ENCODE peak calls at places on chromosomes 2 and 18, in six cellular contexts. S is H1, X is K562, A is GM12891, Q is HepG2, K is GM12878. C is an unnamed sample.

GRCh38 chr2:161990741-161991140 is 83.3 kb downstream of the DPP4 start:
- DNase-seq in S (no peak), Q (peak; percentile 62), K (no peak), X (no peak), A (no peak), C (no peak)

GRCh38 chr2:128076461-128077106 is 14.4 kb upstream of the UGGT1 start:
- DNase-seq in X (peak; percentile 49), S (no peak), K (no peak), A (no peak), Q (no peak), C (no peak)

GRCh38 chr2:128316777-128317185 is 1.9 kb downstream of the HS6ST1 start:
- DNase-seq in X (no peak), S (no peak), Q (no peak), A (peak; percentile 18), K (no peak), C (peak; percentile 14)

GRCh38 chr18:7824970-7825369 is 257.9 kb downstream of the PTPRM start:
- DNase-seq in A (no peak), X (no peak), S (no peak), Q (no peak), K (no peak), C (no peak)

GRCh38 chr18:2984703-2985261 is 28.2 kb downstream of the LPIN2 start:
- DNase-seq in K (no peak), X (no peak), S (no peak), Q (peak; percentile 96), A (no peak), C (no peak)

GRCh38 chr2:167183916-167184315 is 295.6 kb downstream of the XIRP2 start:
- DNase-seq in S (no peak), X (no peak), Q (no peak), A (no peak), K (no peak), C (no peak)

GRCh38 chr2:230627806-230628724 is 84.6 kb upstream of the CAB39 start:
- DNase-seq in S (no peak), A (no peak), Q (peak; percentile 44), X (no peak), K (no peak), C (no peak)

GRCh38 chr2:8345200-8345599 is 336.7 kb upstream of the ID2 start:
- DNase-seq in A (no peak), X (no peak), K (no peak), Q (no peak), S (peak; percentile 11), C (no peak)

GRCh38 chr2:159818940-159819339 is 20.9 kb upstream of the CD302 start:
- DNase-seq in S (no peak), Q (no peak), X (no peak), K (no peak), A (no peak), C (no peak)

GRCh38 chr2:60453896-60454295 is 99.6 kb downstream of the BCL11A start:
- DNase-seq in A (no peak), Q (peak; percentile 10), K (no peak), X (no peak), S (no peak), C (no peak)

GRCh38 chr2:162298669-162299335 is 19.7 kb downstream of the IFIH1 start:
- DNase-seq in X (no peak), A (no peak), K (no peak), S (no peak), Q (no peak), C (no peak)

GRCh38 chr2:16218651-16219050 is 278.3 kb downstream of the MYCN start:
- DNase-seq in Q (peak; percentile 33), S (peak; percentile 63), X (peak; percentile 17), A (no peak), K (no peak), C (no peak)

GRCh38 chr2:189581354-189582139 is 961 bp upstream of the SLC40A1 start:
- DNase-seq in Q (peak; percentile 62), S (no peak), A (no peak), K (no peak), X (peak; percentile 78), C (peak; percentile 5)

DNA sequence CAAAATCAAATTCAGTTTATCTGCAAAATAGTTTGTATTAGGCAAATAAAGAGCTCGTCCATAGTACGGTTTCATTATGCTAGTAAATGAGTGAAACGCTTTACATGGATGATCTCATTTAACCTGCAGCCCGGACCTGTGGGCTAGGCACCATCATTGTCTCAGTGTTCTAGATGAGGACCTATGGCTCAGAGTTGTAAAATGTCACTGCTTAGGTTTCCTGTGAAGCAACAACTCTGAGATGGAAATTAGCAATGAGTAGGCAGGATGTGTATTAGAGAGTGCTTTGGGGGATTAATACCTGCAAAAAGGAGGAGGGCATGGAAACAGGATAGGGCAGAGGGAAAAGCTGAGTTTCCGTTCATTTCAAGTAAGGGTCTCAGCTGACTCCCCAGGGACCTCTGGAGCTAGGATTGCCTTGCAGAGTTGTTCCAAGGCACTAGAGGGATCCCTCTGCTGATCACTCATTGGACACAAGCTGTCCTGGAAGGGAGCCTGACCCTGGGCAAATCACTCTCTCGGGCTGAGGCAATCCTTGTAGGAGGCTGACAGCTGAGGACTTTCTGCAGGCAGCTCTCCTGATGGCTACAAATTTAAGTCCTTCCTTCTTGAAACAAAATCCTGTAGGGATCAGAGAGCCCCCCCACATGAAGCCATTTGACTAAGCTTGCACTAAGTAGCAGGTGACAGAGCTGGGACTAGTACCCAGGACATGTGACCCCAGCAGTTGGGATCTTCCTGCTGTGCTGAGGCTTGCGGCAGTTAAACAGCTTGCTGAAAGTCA is 58.8 kb upstream of the SIX2 start:
- DNase-seq in A (no peak), X (no peak), Q (no peak), K (no peak), S (no peak), C (no peak)
- TF ChIP-seq POLR2AphosphoS5 in A (no peak), X (no peak), Q (no peak), K (no peak), S (no peak), C (no peak)

DNA sequence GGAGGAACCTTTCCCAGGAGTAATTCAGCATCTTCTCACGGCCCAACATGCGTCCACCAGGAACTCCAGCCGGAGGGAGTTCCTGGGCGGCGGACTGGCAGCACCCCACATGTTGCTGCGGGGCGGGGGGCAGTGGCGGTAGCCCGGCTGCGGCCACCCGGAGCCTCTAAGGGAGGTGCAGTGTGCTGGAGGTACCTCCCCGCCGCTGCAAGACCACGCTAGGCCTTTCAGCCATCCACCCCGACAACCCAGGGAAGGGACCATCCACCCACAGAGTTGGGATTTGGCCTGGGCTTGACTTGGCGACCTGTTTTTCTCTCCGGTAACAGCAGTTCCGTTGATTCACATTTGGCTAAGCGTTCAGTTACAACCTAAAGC is 625 bp downstream of the LYPD6 start:
- DNase-seq in K (no peak), A (no peak), Q (no peak), X (no peak), S (no peak), C (no peak)
- TF ChIP-seq TAF1 in K (no peak), A (no peak), Q (no peak), X (no peak), S (no peak), C (no peak)

DNA sequence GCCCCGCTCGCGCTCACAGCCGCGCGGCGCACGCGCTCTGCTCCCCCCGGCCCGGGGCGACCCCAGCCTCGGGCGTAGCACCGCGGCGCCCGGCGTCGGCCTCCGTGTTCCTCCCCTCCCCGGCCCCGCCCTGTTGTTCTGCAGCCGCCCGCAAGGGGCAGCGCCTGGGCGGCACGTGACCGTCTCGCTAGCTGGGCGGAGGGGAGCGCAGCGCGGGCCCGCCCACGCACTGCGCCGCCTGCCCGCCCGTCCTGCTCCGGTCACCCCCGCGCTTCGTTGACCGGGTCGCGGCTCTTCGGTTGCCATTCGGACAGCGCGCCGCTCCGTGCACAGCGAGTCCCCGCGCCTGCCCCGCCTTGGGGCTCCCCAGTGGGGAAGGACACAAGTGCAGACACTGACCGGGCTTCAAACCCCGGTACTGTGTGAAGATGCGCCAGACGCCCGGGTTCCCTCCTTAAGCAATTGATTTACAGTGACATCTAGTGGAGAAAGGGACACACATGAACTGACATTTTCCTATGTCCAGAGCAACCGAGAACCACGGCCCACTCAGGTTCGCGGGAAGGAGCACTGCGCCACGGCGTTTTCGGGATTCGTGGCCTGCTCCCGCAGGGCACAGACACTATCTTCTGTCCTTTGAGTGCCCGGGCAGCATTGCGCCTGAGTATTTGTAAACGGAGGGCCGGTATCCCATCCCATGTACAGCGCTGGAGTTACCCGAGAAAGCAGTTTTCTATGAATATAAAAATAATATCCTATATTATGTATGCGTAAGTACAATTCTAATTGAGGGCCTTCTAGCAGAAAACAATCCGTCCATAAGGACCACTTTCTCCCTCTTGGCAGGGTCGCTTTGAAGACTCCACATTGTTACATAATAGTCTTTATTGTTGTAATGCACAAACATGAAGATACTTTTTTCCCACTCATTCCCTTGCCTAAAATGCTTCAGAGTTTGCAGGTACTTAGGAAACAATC is 560 bp upstream of the REV1 start:
- DNase-seq in S (peak; percentile 92), K (peak; percentile 72), X (peak; percentile 97), A (peak; percentile 91), Q (peak; percentile 91), C (peak; percentile 88)
- TF ChIP-seq POLR2A in S (no peak), K (peak; percentile 32), X (no peak), A (no peak), Q (no peak), C (no peak)

GRCh38 chr18:48902023-48902855 is 48.5 kb downstream of the SMAD7 start:
- DNase-seq in X (peak; percentile 67), A (no peak), K (no peak), S (no peak), Q (peak; percentile 86), C (no peak)
- TF ChIP-seq POLR2AphosphoS5 in X (no peak), A (no peak), K (no peak), S (no peak), Q (no peak), C (no peak)

DNA sequence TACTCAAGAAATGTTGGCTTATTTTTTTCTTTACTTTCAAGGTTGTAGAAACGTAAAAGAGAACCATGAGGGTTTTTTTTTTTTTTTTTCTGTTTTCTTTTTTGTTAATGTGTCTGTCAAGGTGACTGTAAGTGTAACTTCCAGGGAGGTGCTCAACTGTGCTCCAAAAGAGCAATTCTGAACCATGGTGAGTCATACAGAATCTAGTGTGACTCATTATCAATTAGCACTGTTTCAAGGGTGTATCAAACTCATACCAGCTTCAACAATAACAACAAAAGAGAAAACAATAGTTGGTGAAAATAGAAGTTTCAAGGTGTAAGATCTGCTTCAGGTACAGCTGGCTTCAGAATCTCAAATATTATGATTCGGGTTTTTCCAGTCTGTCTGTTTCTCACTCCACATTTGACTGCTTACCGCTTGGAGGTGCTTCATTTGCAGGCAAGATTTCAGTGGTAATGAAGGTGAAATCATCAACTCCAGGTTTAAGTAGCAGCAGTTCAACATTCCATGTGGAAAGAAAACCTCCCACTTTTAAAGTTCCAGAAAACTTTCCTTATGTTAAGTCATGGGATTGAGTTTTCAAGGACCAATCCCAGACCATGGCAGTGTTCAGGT is 850.6 kb downstream of the CNTNAP5 start:
- DNase-seq in X (no peak), K (peak; percentile 9), Q (no peak), A (no peak), S (no peak), C (no peak)
- TF ChIP-seq TAF1 in X (no peak), K (no peak), Q (no peak), A (no peak), S (no peak), C (no peak)

GRCh38 chr2:241355983-241356870 is at the start of gene FARP2:
- DNase-seq in X (peak; percentile 82), A (peak; percentile 74), Q (peak; percentile 98), S (peak; percentile 96), K (peak; percentile 90), C (peak; percentile 66)
- TF ChIP-seq POLR2A in X (peak; percentile 67), A (peak; percentile 76), Q (peak; percentile 85), S (peak; percentile 87), K (peak; percentile 97), C (peak; percentile 95)

GRCh38 chr2:28664120-28664842 is 87.3 kb upstream of the PPP1CB start:
- DNase-seq in Q (peak; percentile 58), S (no peak), X (no peak), K (no peak), A (no peak), C (no peak)
- TF ChIP-seq POLR2AphosphoS5 in Q (no peak), S (no peak), X (no peak), K (no peak), A (no peak), C (no peak)